ENCODE peak calls at places on chromosomes 2 and 18, in four cellular contexts. Z, E, A and N are unnamed samples.

GRCh38 chr2:39546937-39547336 is 109.9 kb upstream of the MAP4K3 start:
- DNase-seq in A (no peak), Z (no peak), E (no peak), N (peak)

GRCh38 chr18:74562080-74562725 is 27.9 kb downstream of the CNDP1 start:
- DNase-seq in A (no peak), E (no peak), Z (no peak), N (no peak)

GRCh38 chr2:216211141-216211540 is 102.0 kb downstream of the XRCC5 start:
- DNase-seq in A (peak), E (peak), Z (no peak), N (peak)

GRCh38 chr2:46679761-46680160 is 200.4 kb downstream of the TMEM247 start:
- DNase-seq in E (no peak), A (peak), Z (no peak), N (peak)

GRCh38 chr2:28300489-28300888 is 92.2 kb upstream of the FOSL2 start:
- DNase-seq in Z (no peak), A (no peak), E (no peak), N (no peak)

GRCh38 chr18:48607049-48607984 is 68.5 kb downstream of the CTIF start:
- DNase-seq in A (peak), E (no peak), Z (no peak), N (peak)

GRCh38 chr2:225670111-225670974 is 270.8 kb downstream of the NYAP2 start:
- DNase-seq in Z (no peak), E (peak), A (peak), N (peak)

GRCh38 chr2:147558620-147559019 is 286.2 kb upstream of the ACVR2A start:
- DNase-seq in A (no peak), E (no peak), Z (no peak), N (no peak)

GRCh38 chr2:231597014-231597611 is 4.4 kb downstream of the TEX44 start:
- DNase-seq in Z (peak), E (no peak), A (peak), N (peak)